ENCODE peak calls at places on chromosome 2, in eight cellular contexts. H is lower leg skin, M is transverse colon, B is suprapubic skin, W is Peyer's patch, J is adrenal gland, D is uterus, Y is prostate gland. O is an unnamed sample.
A peak's percentile ranks its signal among the peaks of the same experiment; 100 is the strongest.

GRCh38 chr2:67566958-67567635 is 170.0 kb downstream of the ETAA1 start:
- DNase-seq in B (no peak), J (no peak), D (no peak), Y (no peak), M (no peak), H (no peak), W (no peak), O (no peak)

GRCh38 chr2:74014813-74015212 is 30.1 kb downstream of the TET3 start:
- DNase-seq in W (no peak), B (no peak), J (no peak), Y (no peak), D (no peak), H (no peak), M (no peak), O (no peak)

GRCh38 chr2:73708527-73708926 is 28.6 kb downstream of the TPRKB start:
- DNase-seq in D (no peak), J (no peak), M (no peak), B (no peak), Y (no peak), W (no peak), H (no peak), O (no peak)

GRCh38 chr2:62475172-62476011 is 30.6 kb downstream of the TMEM17 start:
- DNase-seq in H (no peak), D (no peak), M (no peak), Y (peak; percentile 42), B (no peak), J (no peak), W (no peak), O (no peak)

GRCh38 chr2:223797811-223798721 is 39.3 kb downstream of the AP1S3 start:
- DNase-seq in B (no peak), Y (no peak), D (peak; percentile 20), H (no peak), M (no peak), J (no peak), W (no peak), O (no peak)

GRCh38 chr2:44086639-44087036 is 82.0 kb upstream of the PPM1B start:
- DNase-seq in M (no peak), B (no peak), J (no peak), Y (no peak), W (no peak), D (no peak), H (no peak), O (no peak)

GRCh38 chr2:226118471-226119429 is 680.9 kb downstream of the IRS1 start:
- DNase-seq in Y (peak; percentile 26), W (no peak), J (peak; percentile 44), D (peak; percentile 52), B (peak; percentile 74), H (peak; percentile 62), M (no peak), O (no peak)

GRCh38 chr2:132830321-132830720 is 160.3 kb upstream of the LYPD1 start:
- DNase-seq in Y (no peak), H (no peak), D (no peak), M (no peak), B (no peak), J (no peak), W (no peak), O (no peak)

GRCh38 chr2:42725657-42726056 is 38.3 kb downstream of the OXER1 start:
- DNase-seq in J (no peak), W (no peak), D (no peak), Y (no peak), H (no peak), M (no peak), B (no peak), O (no peak)

GRCh38 chr2:168565112-168565511 is 109.0 kb downstream of the CERS6 start:
- DNase-seq in D (peak; percentile 39), J (no peak), Y (peak; percentile 23), W (no peak), M (no peak), H (no peak), B (no peak), O (no peak)

GRCh38 chr2:157388827-157389226 is 55.1 kb downstream of the CYTIP start:
- DNase-seq in M (no peak), B (no peak), D (no peak), H (no peak), J (no peak), W (no peak), Y (no peak), O (no peak)

GRCh38 chr2:167144179-167144898 is 256.1 kb downstream of the XIRP2 start:
- DNase-seq in B (no peak), H (no peak), W (no peak), Y (no peak), M (no peak), J (no peak), D (no peak), O (no peak)

GRCh38 chr2:140695163-140695562 is 1435.7 kb downstream of the LRP1B start:
- DNase-seq in W (no peak), Y (no peak), B (no peak), D (no peak), M (no peak), J (no peak), H (no peak), O (no peak)

GRCh38 chr2:190683802-190684201 is 34.9 kb downstream of the NAB1 start:
- DNase-seq in H (no peak), J (no peak), D (no peak), B (no peak), W (no peak), Y (no peak), M (no peak), O (no peak)

GRCh38 chr2:227817940-227818568 is 4.4 kb downstream of the CCL20 start:
- DNase-seq in M (peak; percentile 84), Y (peak; percentile 50), W (peak; percentile 89), H (peak; percentile 94), B (peak; percentile 96), D (peak; percentile 58), J (peak; percentile 83), O (peak; percentile 85)

GRCh38 chr2:240782886-240783818 is 36.9 kb downstream of the KIF1A start:
- DNase-seq in H (no peak), M (no peak), B (no peak), D (no peak), Y (no peak), W (no peak), J (no peak), O (peak; percentile 20)

GRCh38 chr2:65128297-65129190 is 1.4 kb downstream of the RAB1A start:
- DNase-seq in Y (peak; percentile 14), H (peak; percentile 63), M (no peak), D (peak; percentile 30), W (no peak), B (no peak), J (peak; percentile 42), O (no peak)

GRCh38 chr2:69061518-69061917 is 48.5 kb downstream of the ANTXR1 start:
- DNase-seq in M (no peak), D (no peak), W (no peak), J (no peak), B (no peak), Y (no peak), H (no peak), O (no peak)

GRCh38 chr2:70596293-70596692 is 42.7 kb upstream of the TGFA start:
- DNase-seq in J (no peak), B (no peak), D (no peak), H (no peak), W (no peak), M (no peak), Y (no peak), O (no peak)

GRCh38 chr2:112577756-112578155 is 6.7 kb upstream of the CHCHD5 start:
- DNase-seq in Y (no peak), D (no peak), B (no peak), J (no peak), M (no peak), W (no peak), H (no peak), O (no peak)
- TF ChIP-seq CTCF in Y (no peak), D (no peak), B (no peak), J (no peak), M (no peak), W (no peak), H (no peak), O (no peak)

GRCh38 chr2:96325884-96326255 is 753 bp downstream of the ITPRIPL1 start:
- DNase-seq in Y (no peak), W (no peak), B (no peak), D (no peak), J (no peak), M (peak; percentile 43), H (no peak), O (no peak)

GRCh38 chr2:96323849-96324248 is 1.3 kb upstream of the ITPRIPL1 start:
- DNase-seq in H (no peak), B (no peak), J (no peak), Y (no peak), W (no peak), D (no peak), M (no peak), O (no peak)

GRCh38 chr2:96326564-96326963 is 1.4 kb downstream of the ITPRIPL1 start:
- DNase-seq in B (no peak), D (no peak), Y (no peak), H (no peak), W (no peak), M (no peak), J (no peak), O (no peak)

GRCh38 chr2:96324716-96325037 is 440 bp upstream of the ITPRIPL1 start:
- DNase-seq in J (no peak), D (no peak), B (no peak), Y (no peak), W (no peak), M (no peak), H (no peak), O (no peak)

GRCh38 chr2:96325038-96325883 is at the start of gene ITPRIPL1:
- DNase-seq in J (no peak), Y (no peak), W (no peak), H (no peak), M (peak; percentile 24), D (no peak), B (no peak), O (no peak)
- TF ChIP-seq POLR2A in J (no peak), Y (peak; percentile 18), W (no peak), H (no peak), M (no peak), D (no peak), B (no peak), O (no peak)

GRCh38 chr2:219279916-219280516 is 850 bp downstream of the DNAJB2 start:
- DNase-seq in D (no peak), J (no peak), H (no peak), B (no peak), W (no peak), Y (no peak), M (no peak), O (no peak)
- TF ChIP-seq CTCF in D (no peak), J (no peak), H (no peak), B (no peak), W (peak; percentile 23), Y (no peak), M (peak; percentile 8), O (no peak)

DNA sequence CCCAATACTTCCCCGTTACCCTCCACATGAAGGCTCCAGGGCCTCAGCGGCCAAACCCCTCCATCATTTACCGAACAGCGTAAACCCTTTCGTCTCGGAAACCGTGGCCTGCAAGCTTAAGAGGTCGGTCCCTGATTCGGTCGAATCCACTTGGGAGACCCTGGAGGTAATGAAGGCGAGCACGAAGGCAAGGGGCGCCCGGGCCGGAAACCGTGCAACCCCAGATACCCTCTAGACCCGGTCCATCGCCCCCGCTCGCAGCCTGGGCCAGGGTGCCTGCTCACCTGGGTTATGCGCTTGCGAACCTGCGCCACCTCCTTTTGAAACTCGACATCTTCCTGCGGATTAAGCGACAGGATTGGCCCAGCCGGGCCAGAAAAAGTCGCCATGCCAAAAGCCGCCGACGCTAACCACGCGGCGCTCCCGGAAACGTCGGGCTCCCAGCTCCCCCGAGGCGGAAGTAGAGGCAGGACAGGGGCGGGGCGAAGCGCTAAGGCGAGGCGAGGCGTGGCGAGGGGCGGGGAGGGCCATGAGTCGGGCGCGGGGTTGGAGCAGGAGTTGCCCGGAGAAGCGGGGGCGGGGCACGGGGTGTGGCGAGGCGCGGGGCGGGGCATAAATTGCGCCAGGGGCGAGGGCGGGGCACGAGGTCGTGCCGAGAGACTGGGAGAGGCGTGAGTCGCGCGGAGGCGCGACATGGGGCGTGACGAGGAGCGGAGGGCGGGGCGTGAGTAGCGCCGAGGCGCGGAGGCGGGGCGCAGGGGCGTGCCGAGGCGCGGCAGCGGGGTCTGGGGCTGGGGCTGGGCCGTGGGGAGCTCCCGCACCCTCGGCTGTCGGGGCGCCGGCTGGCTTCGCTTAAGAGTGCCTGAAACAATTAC is at the start of gene NIFK:
- DNase-seq in W (peak; percentile 100), J (peak; percentile 99), Y (peak; percentile 99), M (peak; percentile 100), B (peak; percentile 100), D (peak; percentile 99), H (peak; percentile 99), O (peak; percentile 100)
- TF ChIP-seq POLR2A in W (peak; percentile 35), J (peak; percentile 35), Y (peak; percentile 50), M (peak; percentile 70), B (no peak), D (peak; percentile 31), H (no peak), O (peak; percentile 59)